ENCODE peak calls at places on chromosomes 4 and X, in eight cellular contexts. J is mucosa of descending colon; Q is cardiac fibroblast; E is ovary; V is hepatocyte; F is CD8-positive, alpha-beta T cell; M is AG04450; A is cardiac muscle cell. G is an unnamed sample.

GRCh38 chr4:82599336-82599735 is 37.5 kb upstream of the TMEM150C start:
- DNase-seq in F (no peak), V (no peak), E (no peak), A (no peak), M (no peak), J (no peak), Q (no peak), G (no peak)

GRCh38 chr4:6674500-6675149 is 19.1 kb upstream of the S100P start:
- DNase-seq in F (peak; percentile 58), E (no peak), M (no peak), A (peak; percentile 27), Q (peak; percentile 34), J (peak; percentile 72), V (peak; percentile 72), G (peak; percentile 56)

GRCh38 chr4:7155611-7156071 is 36.7 kb upstream of the SORCS2 start:
- DNase-seq in V (no peak), Q (peak; percentile 54), A (peak; percentile 16), F (no peak), M (no peak), E (peak; percentile 67), J (peak; percentile 51), G (no peak)

GRCh38 chr4:74133786-74134499 is 24.0 kb upstream of the MTHFD2L start:
- DNase-seq in E (peak; percentile 28), A (peak; percentile 97), M (peak; percentile 65), J (peak; percentile 91), F (no peak), V (peak; percentile 83), Q (peak; percentile 97), G (peak; percentile 96)

GRCh38 chr4:73259552-73260140 is 1.0 kb upstream of the ANKRD17 start:
- DNase-seq in F (no peak), Q (peak; percentile 50), M (no peak), J (no peak), E (no peak), A (peak; percentile 44), V (peak; percentile 38), G (no peak)

GRCh38 chr4:53527342-53527741 is 63.9 kb downstream of the LNX1 start:
- DNase-seq in F (no peak), E (no peak), V (no peak), Q (no peak), A (no peak), J (peak; percentile 46), M (no peak), G (no peak)

GRCh38 chr4:83616252-83616651 is 80.3 kb downstream of the GPAT3 start:
- DNase-seq in M (no peak), J (no peak), A (no peak), V (no peak), F (no peak), E (no peak), Q (no peak), G (no peak)

GRCh38 chr4:76989391-76990061 is 40.0 kb downstream of the SEPTIN11 start:
- DNase-seq in E (no peak), M (no peak), F (peak; percentile 47), Q (no peak), V (no peak), J (peak; percentile 66), A (no peak), G (no peak)

GRCh38 chrX:41481264-41482109 is 34.3 kb downstream of the NYX start:
- DNase-seq in Q (peak; percentile 13), E (no peak), V (no peak), M (no peak), F (no peak), A (no peak), J (peak; percentile 15), G (no peak)

GRCh38 chr4:177047851-177048174 is 255.1 kb upstream of the VEGFC start:
- DNase-seq in Q (peak; percentile 9), A (no peak), V (no peak), M (no peak), E (no peak), J (no peak), F (no peak), G (peak; percentile 62)

GRCh38 chr4:55321707-55322264 is 24.3 kb upstream of the SRD5A3 start:
- DNase-seq in A (peak; percentile 91), V (peak; percentile 87), Q (peak; percentile 91), J (peak; percentile 92), M (no peak), E (peak; percentile 59), F (no peak), G (peak; percentile 88)

GRCh38 chr4:157115613-157116340 is 39.8 kb downstream of the GLRB start:
- DNase-seq in E (no peak), J (no peak), A (peak; percentile 71), M (no peak), Q (peak; percentile 71), V (peak; percentile 9), F (no peak), G (peak; percentile 33)

GRCh38 chr4:16225996-16226815 is at the start of gene TAPT1:
- DNase-seq in F (peak; percentile 70), M (no peak), A (peak; percentile 73), E (peak; percentile 77), V (peak; percentile 92), Q (peak; percentile 72), J (peak; percentile 85), G (peak; percentile 58)

GRCh38 chr4:168076989-168077725 is 15.2 kb upstream of the ANXA10 start:
- DNase-seq in A (peak; percentile 84), F (peak; percentile 7), V (peak; percentile 80), E (peak; percentile 9), J (peak; percentile 76), Q (peak; percentile 83), M (peak; percentile 44), G (peak; percentile 45)

GRCh38 chr4:9969526-9970398 is 51.5 kb downstream of the SLC2A9 start:
- DNase-seq in E (no peak), J (no peak), F (no peak), V (no peak), M (no peak), A (no peak), Q (no peak), G (no peak)

GRCh38 chr4:5524900-5525299 is 183.5 kb downstream of the EVC2 start:
- DNase-seq in J (peak; percentile 2), F (no peak), Q (peak; percentile 59), E (no peak), A (peak; percentile 74), M (no peak), V (no peak), G (peak; percentile 74)

GRCh38 chrX:36534900-36535299 is 473.3 kb upstream of the FAM47C start:
- DNase-seq in Q (no peak), M (no peak), F (no peak), V (no peak), E (no peak), J (no peak), A (no peak), G (no peak)

GRCh38 chr4:186473933-186474332 is 81.4 kb downstream of the MTNR1A start:
- DNase-seq in F (no peak), V (no peak), Q (no peak), E (no peak), A (no peak), M (no peak), J (peak; percentile 38), G (no peak)
- TF ChIP-seq CTCF in F (no peak), V (no peak), Q (no peak), E (no peak), A (no peak), M (no peak), J (no peak), G (no peak)

DNA sequence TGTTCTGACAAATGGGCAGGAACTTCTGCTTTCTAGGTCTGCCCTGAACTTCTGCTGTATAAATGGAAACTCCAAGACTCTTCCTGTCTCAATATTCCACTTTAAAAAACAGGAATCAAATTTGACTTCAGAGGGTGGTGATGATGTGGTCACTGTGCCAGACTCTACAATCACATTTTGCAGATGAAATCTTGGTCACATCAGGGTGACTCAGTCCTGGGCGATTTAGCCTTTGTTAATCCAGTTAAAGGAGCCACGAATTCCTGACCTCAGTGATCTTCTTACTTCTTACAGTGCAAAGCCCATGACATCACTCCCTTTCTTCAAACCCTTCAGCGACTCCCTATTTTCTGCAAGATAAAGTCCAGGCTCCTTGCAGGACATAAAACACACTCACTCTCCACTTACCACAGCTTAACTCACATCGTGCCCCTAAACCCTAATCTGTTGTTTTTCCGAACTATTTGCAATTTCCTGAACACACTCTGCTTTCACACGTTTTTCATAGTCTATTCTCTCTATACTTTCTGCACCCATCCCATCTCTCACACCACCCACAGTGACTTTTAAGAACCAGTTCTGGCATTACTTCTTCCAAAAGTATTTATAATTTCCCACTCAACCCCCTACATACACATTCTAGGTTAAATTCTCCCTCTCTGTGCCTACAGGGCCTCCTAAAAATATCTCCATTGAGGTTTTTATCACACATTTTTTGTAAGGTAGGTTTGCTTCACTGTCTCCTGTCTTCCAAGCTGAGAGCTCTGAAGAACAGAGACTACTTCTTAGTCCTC is 11.1 kb downstream of the GASK1B start:
- DNase-seq in Q (peak; percentile 91), A (peak; percentile 96), J (peak; percentile 21), E (no peak), F (no peak), M (no peak), V (peak; percentile 71), G (peak; percentile 92)
- H3K4me3 ChIP-seq in Q (no peak overlapping the region), A (no peak overlapping the region), J (no peak overlapping the region), E (no peak overlapping the region), F (no peak overlapping the region), M (no peak overlapping the region), V (no peak overlapping the region), G (no peak overlapping the region)

GRCh38 chrX:134764202-134764785 is 106.0 kb upstream of the PLAC1 start:
- DNase-seq in Q (no peak), F (no peak), M (no peak), A (peak; percentile 25), E (no peak), J (no peak), V (no peak), G (peak; percentile 23)
- TF ChIP-seq CTCF in Q (peak; percentile 26), F (no peak), M (peak; percentile 42), A (peak; percentile 18), E (no peak), J (no peak), V (peak; percentile 20), G (no peak)

GRCh38 chrX:48913605-48914366 is 2.3 kb upstream of the SLC35A2 start:
- DNase-seq in Q (no peak), V (no peak), M (no peak), F (no peak), J (no peak), E (no peak), A (no peak), G (no peak)
- H3K4me3 ChIP-seq in Q (no peak overlapping the region), V (no peak overlapping the region), M (no peak overlapping the region), F (no peak overlapping the region), J (no peak overlapping the region), E (no peak overlapping the region), A (no peak overlapping the region), G (no peak overlapping the region)

GRCh38 chrX:146238173-146238572 is 420.5 kb downstream of the SLITRK2 start:
- DNase-seq in A (no peak), F (no peak), V (no peak), J (no peak), Q (no peak), M (no peak), E (no peak), G (no peak)

GRCh38 chrX:146243071-146243470 is 425.4 kb downstream of the SLITRK2 start:
- DNase-seq in M (no peak), J (no peak), F (no peak), A (no peak), Q (no peak), E (no peak), V (no peak), G (no peak)

DNA sequence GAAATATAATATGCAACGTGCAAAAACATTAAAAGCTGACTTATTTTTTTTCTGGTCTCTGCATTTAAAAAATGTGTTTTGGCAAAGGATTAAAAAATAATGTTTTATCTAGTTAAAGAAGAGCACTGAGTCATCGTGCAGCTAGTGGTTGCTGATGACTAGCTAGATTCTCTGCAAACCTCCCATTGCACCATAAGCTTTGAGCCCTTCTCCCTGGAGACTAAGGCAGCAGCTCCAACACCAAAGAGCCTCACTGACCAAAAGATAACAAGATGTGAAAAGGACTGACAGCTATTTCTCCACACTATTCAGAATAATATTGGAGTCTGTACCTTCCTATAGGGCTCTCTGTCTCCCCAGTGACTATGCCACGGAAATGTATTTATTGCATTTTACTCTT is 424.3 kb downstream of the SLITRK2 start:
- DNase-seq in M (no peak), F (no peak), Q (no peak), E (no peak), J (no peak), A (no peak), V (no peak), G (no peak)
- TF ChIP-seq CTCF in M (no peak), F (no peak), Q (no peak), E (no peak), J (no peak), A (no peak), V (no peak), G (no peak)

G was measured in foreskin fibroblast.